ENCODE peak calls at places on chromosomes 13 and 19, in five cellular contexts. L is stimulated activated CD4-positive, alpha-beta T cell treated with anti-CD3 and anti-CD28 coated beads, Interleukin-15, amount 100 ng/mL, for 1 hour; Z is T-helper 1 cell; A is heart left ventricle; F is foreskin fibroblast. H is an unnamed sample.

GRCh38 chr13:110714798-110715394 is 1.4 kb downstream of the ING1 start:
- DNase-seq in L (peak), Z (peak), A (peak), F (peak), H (peak)

GRCh38 chr13:45092668-45093067 is 27.6 kb upstream of the GTF2F2 start:
- DNase-seq in L (no peak), Z (no peak), A (no peak), F (peak), H (no peak)

GRCh38 chr19:5588441-5588840 is 20.7 kb upstream of the TINCR start:
- DNase-seq in L (no peak), Z (no peak), A (no peak), F (no peak), H (no peak)

GRCh38 chr13:23488442-23488841 is 54.9 kb upstream of the SACS start:
- DNase-seq in L (no peak), Z (no peak), A (no peak), F (no peak), H (peak)

GRCh38 chr19:2064788-2065524 is 13.9 kb upstream of the MKNK2 start:
- DNase-seq in L (no peak), Z (no peak), A (no peak), F (peak), H (no peak)

GRCh38 chr13:112105884-112106283 is 38.9 kb downstream of the SOX1 start:
- DNase-seq in L (no peak), Z (no peak), A (no peak), F (no peak), H (no peak)

GRCh38 chr13:30346159-30346788 is 38.9 kb upstream of the KATNAL1 start:
- DNase-seq in L (peak), Z (peak), A (no peak), F (no peak), H (no peak)

GRCh38 chr13:109954441-109954840 is 168.1 kb upstream of the IRS2 start:
- DNase-seq in L (no peak), Z (no peak), A (no peak), F (no peak), H (no peak)

GRCh38 chr19:23070353-23070781 is 46.5 kb upstream of the ZNF730 start:
- DNase-seq in L (no peak), Z (no peak), A (no peak), F (peak), H (peak)

GRCh38 chr13:106367361-106367781 is 168.1 kb downstream of the EFNB2 start:
- DNase-seq in L (no peak), Z (no peak), A (no peak), F (no peak), H (no peak)

GRCh38 chr13:45468676-45469075 is 3.9 kb downstream of the COG3 start:
- DNase-seq in L (no peak), Z (no peak), A (no peak), F (no peak), H (peak)

GRCh38 chr13:89163081-89163480 is 1491.9 kb downstream of the SLITRK5 start:
- DNase-seq in L (no peak), Z (no peak), A (no peak), F (no peak), H (peak)

GRCh38 chr19:52688335-52688734 is 46.5 kb downstream of the ZNF611 start:
- DNase-seq in L (no peak), Z (no peak), A (no peak), F (no peak), H (no peak)

GRCh38 chr13:35720290-35720689 is 243.8 kb upstream of the MAB21L1 start:
- DNase-seq in L (no peak), Z (no peak), A (no peak), F (no peak), H (no peak)

GRCh38 chr13:61148691-61149332 is 266.8 kb downstream of the PCDH20 start:
- DNase-seq in L (no peak), Z (no peak), A (no peak), F (no peak), H (no peak)

GRCh38 chr19:33100894-33101644 is 20.1 kb downstream of the GPATCH1 start:
- DNase-seq in L (no peak), Z (no peak), A (no peak), F (no peak), H (no peak)

GRCh38 chr13:46039421-46040036 is 13.0 kb downstream of the ZC3H13 start:
- DNase-seq in L (no peak), Z (no peak), A (no peak), F (peak), H (no peak)

GRCh38 chr19:38685666-38686529 is 38.4 kb downstream of the ACTN4 start:
- DNase-seq in L (no peak), Z (no peak), A (no peak), F (peak), H (no peak)

GRCh38 chr13:110380359-110381028 is 73.4 kb downstream of the COL4A2 start:
- DNase-seq in L (no peak), Z (no peak), A (no peak), F (peak), H (no peak)

GRCh38 chr19:29040291-29040690 is 172.7 kb downstream of the UQCRFS1 start:
- DNase-seq in L (no peak), Z (no peak), A (no peak), F (no peak), H (no peak)

GRCh38 chr13:48551329-48551728 is 18.4 kb upstream of the RCBTB2 start:
- DNase-seq in L (no peak), Z (no peak), A (no peak), F (no peak), H (no peak)

GRCh38 chr19:44303976-44304568 is 753 bp downstream of the ZNF235 start:
- DNase-seq in L (no peak), Z (no peak), A (no peak), F (peak), H (peak)

GRCh38 chr13:30569901-30570576 is 47.7 kb upstream of the USPL1 start:
- DNase-seq in L (no peak), Z (no peak), A (no peak), F (peak), H (no peak)

GRCh38 chr19:34504273-34504808 is 22.8 kb downstream of the WTIP start:
- DNase-seq in L (no peak), Z (no peak), A (no peak), F (no peak), H (no peak)

GRCh38 chr13:48564046-48564445 is 31.2 kb upstream of the RCBTB2 start:
- DNase-seq in L (no peak), Z (no peak), A (no peak), F (peak), H (no peak)

GRCh38 chr19:21593934-21594844 is 88.8 kb downstream of the ZNF429 start:
- DNase-seq in L (no peak), Z (no peak), A (no peak), F (peak), H (no peak)

GRCh38 chr19:51739466-51740213 is 12.0 kb downstream of the FPR1 start:
- DNase-seq in L (no peak), Z (no peak), A (no peak), F (no peak), H (no peak)

GRCh38 chr19:48659768-48660167 is 13.0 kb downstream of the NTN5 start:
- DNase-seq in L (no peak), Z (no peak), A (no peak), F (peak), H (no peak)

GRCh38 chr13:100550433-100550832 is 38.2 kb downstream of the GGACT start:
- DNase-seq in L (no peak), Z (no peak), A (no peak), F (peak), H (no peak)

GRCh38 chr19:4007836-4008539 is 452 bp downstream of the PIAS4 start:
- DNase-seq in L (no peak), Z (no peak), A (no peak), F (peak), H (peak)

GRCh38 chr19:38649305-38650179 is 2.1 kb downstream of the ACTN4 start:
- DNase-seq in L (no peak), Z (no peak), A (no peak), F (peak), H (no peak)

GRCh38 chr19:5090780-5091575 is 122.1 kb downstream of the KDM4B start:
- DNase-seq in L (no peak), Z (no peak), A (no peak), F (peak), H (no peak)

GRCh38 chr13:44537238-44537637 is 38.9 kb downstream of the TSC22D1 start:
- DNase-seq in L (no peak), Z (no peak), A (no peak), F (no peak), H (no peak)

GRCh38 chr19:7729211-7729610 is 2.7 kb downstream of the CLEC4G start:
- DNase-seq in L (no peak), Z (no peak), A (no peak), F (no peak), H (peak)

GRCh38 chr13:44142911-44143665 is 230.5 kb upstream of the SERP2 start:
- DNase-seq in L (no peak), Z (no peak), A (no peak), F (peak), H (no peak)

GRCh38 chr13:24293761-24294160 is 15.6 kb upstream of the C1QTNF9 start:
- DNase-seq in L (no peak), Z (no peak), A (no peak), F (peak), H (no peak)

GRCh38 chr19:6800991-6801396 is 28.5 kb downstream of the VAV1 start:
- DNase-seq in L (no peak), Z (no peak), A (no peak), F (peak), H (no peak)